ENCODE peak calls at places on chromosomes 1 and 21, in ten cellular contexts. One of them, this sample, is unnamed.

GRCh38 chr1:223052479-223052878 is 90.6 kb downstream of the TLR5 start:
- DNase-seq in stimulated activated CD8-positive, alpha-beta memory T cell treated with anti-CD3 and anti-CD28 coated beads, Interleukin-2, amount 100 ng/mL, for 1 hour: no peak
- DNase-seq in retinal pigment epithelial cell: no peak
- DNase-seq in tibial artery: no peak
- DNase-seq in AG04450: no peak
- DNase-seq in cortex of kidney: no peak
- DNase-seq in activated T-helper 1 cell treated with anti-CD3 and anti-CD28 coated beads, Interleukin-2, amount 50 U/mL, for 16 hours: no peak
- DNase-seq in stimulated activated CD4-positive, alpha-beta T cell treated with anti-CD3 and anti-CD28 coated beads, Interleukin-12 subunit alpha, Interleukin-12 subunit beta, amount 100 ng/mL, for 4 hours: no peak
- DNase-seq in NCI-H1694 treated with DMSO at 0.1 percent for 48 hours: no peak
- DNase-seq in hippocampal formation: no peak
- DNase-seq in this sample: no peak

GRCh38 chr1:32208891-32209309 is at the start of gene DCDC2B:
- DNase-seq in cortex of kidney: no peak
- DNase-seq in stimulated activated CD4-positive, alpha-beta T cell treated with anti-CD3 and anti-CD28 coated beads, Interleukin-12 subunit alpha, Interleukin-12 subunit beta, amount 100 ng/mL, for 4 hours: no peak
- DNase-seq in stimulated activated CD8-positive, alpha-beta memory T cell treated with anti-CD3 and anti-CD28 coated beads, Interleukin-2, amount 100 ng/mL, for 1 hour: no peak
- DNase-seq in AG04450: no peak
- DNase-seq in tibial artery: no peak
- DNase-seq in NCI-H1694 treated with DMSO at 0.1 percent for 48 hours: no peak
- DNase-seq in hippocampal formation: no peak
- DNase-seq in activated T-helper 1 cell treated with anti-CD3 and anti-CD28 coated beads, Interleukin-2, amount 50 U/mL, for 16 hours: no peak
- DNase-seq in retinal pigment epithelial cell: peak
- DNase-seq in this sample: no peak

GRCh38 chr1:1191734-1192133 is 14.7 kb downstream of the TNFRSF18 start:
- DNase-seq in NCI-H1694 treated with DMSO at 0.1 percent for 48 hours: no peak
- DNase-seq in hippocampal formation: no peak
- DNase-seq in activated T-helper 1 cell treated with anti-CD3 and anti-CD28 coated beads, Interleukin-2, amount 50 U/mL, for 16 hours: no peak
- DNase-seq in stimulated activated CD8-positive, alpha-beta memory T cell treated with anti-CD3 and anti-CD28 coated beads, Interleukin-2, amount 100 ng/mL, for 1 hour: no peak
- DNase-seq in tibial artery: no peak
- DNase-seq in AG04450: no peak
- DNase-seq in retinal pigment epithelial cell: no peak
- DNase-seq in stimulated activated CD4-positive, alpha-beta T cell treated with anti-CD3 and anti-CD28 coated beads, Interleukin-12 subunit alpha, Interleukin-12 subunit beta, amount 100 ng/mL, for 4 hours: no peak
- DNase-seq in cortex of kidney: no peak
- DNase-seq in this sample: peak

GRCh38 chr1:114342376-114342775 is 168.6 kb downstream of the TRIM33 start:
- DNase-seq in hippocampal formation: no peak
- DNase-seq in AG04450: no peak
- DNase-seq in tibial artery: no peak
- DNase-seq in cortex of kidney: no peak
- DNase-seq in NCI-H1694 treated with DMSO at 0.1 percent for 48 hours: no peak
- DNase-seq in stimulated activated CD4-positive, alpha-beta T cell treated with anti-CD3 and anti-CD28 coated beads, Interleukin-12 subunit alpha, Interleukin-12 subunit beta, amount 100 ng/mL, for 4 hours: no peak
- DNase-seq in retinal pigment epithelial cell: no peak
- DNase-seq in activated T-helper 1 cell treated with anti-CD3 and anti-CD28 coated beads, Interleukin-2, amount 50 U/mL, for 16 hours: no peak
- DNase-seq in stimulated activated CD8-positive, alpha-beta memory T cell treated with anti-CD3 and anti-CD28 coated beads, Interleukin-2, amount 100 ng/mL, for 1 hour: no peak
- DNase-seq in this sample: no peak

GRCh38 chr1:22365331-22366295 is 86.0 kb upstream of the ZBTB40 start:
- DNase-seq in stimulated activated CD8-positive, alpha-beta memory T cell treated with anti-CD3 and anti-CD28 coated beads, Interleukin-2, amount 100 ng/mL, for 1 hour: no peak
- DNase-seq in AG04450: no peak
- DNase-seq in cortex of kidney: no peak
- DNase-seq in retinal pigment epithelial cell: no peak
- DNase-seq in hippocampal formation: no peak
- DNase-seq in stimulated activated CD4-positive, alpha-beta T cell treated with anti-CD3 and anti-CD28 coated beads, Interleukin-12 subunit alpha, Interleukin-12 subunit beta, amount 100 ng/mL, for 4 hours: no peak
- DNase-seq in activated T-helper 1 cell treated with anti-CD3 and anti-CD28 coated beads, Interleukin-2, amount 50 U/mL, for 16 hours: no peak
- DNase-seq in NCI-H1694 treated with DMSO at 0.1 percent for 48 hours: no peak
- DNase-seq in tibial artery: no peak
- DNase-seq in this sample: no peak

GRCh38 chr1:24048205-24048869 is 63.6 kb downstream of the MYOM3 start:
- DNase-seq in AG04450: no peak
- DNase-seq in stimulated activated CD8-positive, alpha-beta memory T cell treated with anti-CD3 and anti-CD28 coated beads, Interleukin-2, amount 100 ng/mL, for 1 hour: no peak
- DNase-seq in NCI-H1694 treated with DMSO at 0.1 percent for 48 hours: no peak
- DNase-seq in hippocampal formation: no peak
- DNase-seq in stimulated activated CD4-positive, alpha-beta T cell treated with anti-CD3 and anti-CD28 coated beads, Interleukin-12 subunit alpha, Interleukin-12 subunit beta, amount 100 ng/mL, for 4 hours: no peak
- DNase-seq in activated T-helper 1 cell treated with anti-CD3 and anti-CD28 coated beads, Interleukin-2, amount 50 U/mL, for 16 hours: no peak
- DNase-seq in tibial artery: no peak
- DNase-seq in cortex of kidney: no peak
- DNase-seq in retinal pigment epithelial cell: no peak
- DNase-seq in this sample: no peak

GRCh38 chr1:53413175-53414001 is 45.8 kb upstream of the DMRTB1 start:
- DNase-seq in activated T-helper 1 cell treated with anti-CD3 and anti-CD28 coated beads, Interleukin-2, amount 50 U/mL, for 16 hours: peak
- DNase-seq in stimulated activated CD8-positive, alpha-beta memory T cell treated with anti-CD3 and anti-CD28 coated beads, Interleukin-2, amount 100 ng/mL, for 1 hour: peak
- DNase-seq in AG04450: peak
- DNase-seq in cortex of kidney: no peak
- DNase-seq in stimulated activated CD4-positive, alpha-beta T cell treated with anti-CD3 and anti-CD28 coated beads, Interleukin-12 subunit alpha, Interleukin-12 subunit beta, amount 100 ng/mL, for 4 hours: peak
- DNase-seq in NCI-H1694 treated with DMSO at 0.1 percent for 48 hours: no peak
- DNase-seq in tibial artery: no peak
- DNase-seq in retinal pigment epithelial cell: peak
- DNase-seq in hippocampal formation: no peak
- DNase-seq in this sample: peak

GRCh38 chr1:28519946-28520725 is 14.3 kb downstream of the RCC1 start:
- DNase-seq in cortex of kidney: no peak
- DNase-seq in activated T-helper 1 cell treated with anti-CD3 and anti-CD28 coated beads, Interleukin-2, amount 50 U/mL, for 16 hours: no peak
- DNase-seq in AG04450: no peak
- DNase-seq in hippocampal formation: no peak
- DNase-seq in NCI-H1694 treated with DMSO at 0.1 percent for 48 hours: no peak
- DNase-seq in stimulated activated CD4-positive, alpha-beta T cell treated with anti-CD3 and anti-CD28 coated beads, Interleukin-12 subunit alpha, Interleukin-12 subunit beta, amount 100 ng/mL, for 4 hours: no peak
- DNase-seq in tibial artery: no peak
- DNase-seq in retinal pigment epithelial cell: no peak
- DNase-seq in stimulated activated CD8-positive, alpha-beta memory T cell treated with anti-CD3 and anti-CD28 coated beads, Interleukin-2, amount 100 ng/mL, for 1 hour: no peak
- DNase-seq in this sample: no peak

GRCh38 chr1:109761227-109762038 is 2.3 kb downstream of the EPS8L3 start:
- DNase-seq in retinal pigment epithelial cell: no peak
- DNase-seq in stimulated activated CD8-positive, alpha-beta memory T cell treated with anti-CD3 and anti-CD28 coated beads, Interleukin-2, amount 100 ng/mL, for 1 hour: no peak
- DNase-seq in NCI-H1694 treated with DMSO at 0.1 percent for 48 hours: no peak
- DNase-seq in tibial artery: no peak
- DNase-seq in hippocampal formation: no peak
- DNase-seq in AG04450: no peak
- DNase-seq in cortex of kidney: no peak
- DNase-seq in activated T-helper 1 cell treated with anti-CD3 and anti-CD28 coated beads, Interleukin-2, amount 50 U/mL, for 16 hours: no peak
- DNase-seq in stimulated activated CD4-positive, alpha-beta T cell treated with anti-CD3 and anti-CD28 coated beads, Interleukin-12 subunit alpha, Interleukin-12 subunit beta, amount 100 ng/mL, for 4 hours: no peak
- DNase-seq in this sample: peak

GRCh38 chr1:13228343-13228781 is 2.4 kb upstream of the PRAMEF18 start:
- DNase-seq in cortex of kidney: no peak
- DNase-seq in stimulated activated CD4-positive, alpha-beta T cell treated with anti-CD3 and anti-CD28 coated beads, Interleukin-12 subunit alpha, Interleukin-12 subunit beta, amount 100 ng/mL, for 4 hours: peak
- DNase-seq in NCI-H1694 treated with DMSO at 0.1 percent for 48 hours: no peak
- DNase-seq in tibial artery: no peak
- DNase-seq in stimulated activated CD8-positive, alpha-beta memory T cell treated with anti-CD3 and anti-CD28 coated beads, Interleukin-2, amount 100 ng/mL, for 1 hour: peak
- DNase-seq in AG04450: no peak
- DNase-seq in hippocampal formation: no peak
- DNase-seq in activated T-helper 1 cell treated with anti-CD3 and anti-CD28 coated beads, Interleukin-2, amount 50 U/mL, for 16 hours: no peak
- DNase-seq in retinal pigment epithelial cell: no peak
- DNase-seq in this sample: peak

GRCh38 chr1:29753244-29753643 is 516.9 kb downstream of the PTPRU start:
- DNase-seq in retinal pigment epithelial cell: no peak
- DNase-seq in NCI-H1694 treated with DMSO at 0.1 percent for 48 hours: no peak
- DNase-seq in hippocampal formation: no peak
- DNase-seq in cortex of kidney: no peak
- DNase-seq in stimulated activated CD8-positive, alpha-beta memory T cell treated with anti-CD3 and anti-CD28 coated beads, Interleukin-2, amount 100 ng/mL, for 1 hour: no peak
- DNase-seq in stimulated activated CD4-positive, alpha-beta T cell treated with anti-CD3 and anti-CD28 coated beads, Interleukin-12 subunit alpha, Interleukin-12 subunit beta, amount 100 ng/mL, for 4 hours: no peak
- DNase-seq in tibial artery: no peak
- DNase-seq in AG04450: no peak
- DNase-seq in activated T-helper 1 cell treated with anti-CD3 and anti-CD28 coated beads, Interleukin-2, amount 50 U/mL, for 16 hours: no peak
- DNase-seq in this sample: no peak

GRCh38 chr1:43932786-43933385 is 715 bp upstream of the ARTN start:
- DNase-seq in retinal pigment epithelial cell: no peak
- DNase-seq in NCI-H1694 treated with DMSO at 0.1 percent for 48 hours: no peak
- DNase-seq in AG04450: no peak
- DNase-seq in stimulated activated CD8-positive, alpha-beta memory T cell treated with anti-CD3 and anti-CD28 coated beads, Interleukin-2, amount 100 ng/mL, for 1 hour: no peak
- DNase-seq in stimulated activated CD4-positive, alpha-beta T cell treated with anti-CD3 and anti-CD28 coated beads, Interleukin-12 subunit alpha, Interleukin-12 subunit beta, amount 100 ng/mL, for 4 hours: no peak
- DNase-seq in tibial artery: no peak
- DNase-seq in hippocampal formation: no peak
- DNase-seq in activated T-helper 1 cell treated with anti-CD3 and anti-CD28 coated beads, Interleukin-2, amount 50 U/mL, for 16 hours: no peak
- DNase-seq in cortex of kidney: no peak
- DNase-seq in this sample: no peak

GRCh38 chr1:185670187-185670627 is 64.0 kb upstream of the HMCN1 start:
- DNase-seq in retinal pigment epithelial cell: no peak
- DNase-seq in hippocampal formation: no peak
- DNase-seq in NCI-H1694 treated with DMSO at 0.1 percent for 48 hours: peak
- DNase-seq in stimulated activated CD4-positive, alpha-beta T cell treated with anti-CD3 and anti-CD28 coated beads, Interleukin-12 subunit alpha, Interleukin-12 subunit beta, amount 100 ng/mL, for 4 hours: peak
- DNase-seq in tibial artery: peak
- DNase-seq in stimulated activated CD8-positive, alpha-beta memory T cell treated with anti-CD3 and anti-CD28 coated beads, Interleukin-2, amount 100 ng/mL, for 1 hour: peak
- DNase-seq in cortex of kidney: no peak
- DNase-seq in activated T-helper 1 cell treated with anti-CD3 and anti-CD28 coated beads, Interleukin-2, amount 50 U/mL, for 16 hours: peak
- DNase-seq in AG04450: peak
- DNase-seq in this sample: no peak

GRCh38 chr1:212520299-212520698 is 87.6 kb downstream of the NENF start:
- DNase-seq in tibial artery: no peak
- DNase-seq in cortex of kidney: no peak
- DNase-seq in activated T-helper 1 cell treated with anti-CD3 and anti-CD28 coated beads, Interleukin-2, amount 50 U/mL, for 16 hours: no peak
- DNase-seq in retinal pigment epithelial cell: no peak
- DNase-seq in stimulated activated CD4-positive, alpha-beta T cell treated with anti-CD3 and anti-CD28 coated beads, Interleukin-12 subunit alpha, Interleukin-12 subunit beta, amount 100 ng/mL, for 4 hours: no peak
- DNase-seq in AG04450: no peak
- DNase-seq in NCI-H1694 treated with DMSO at 0.1 percent for 48 hours: no peak
- DNase-seq in hippocampal formation: no peak
- DNase-seq in stimulated activated CD8-positive, alpha-beta memory T cell treated with anti-CD3 and anti-CD28 coated beads, Interleukin-2, amount 100 ng/mL, for 1 hour: no peak
- DNase-seq in this sample: no peak

GRCh38 chr1:66733348-66734017 is 18.8 kb upstream of the DYNLT5 start:
- DNase-seq in AG04450: no peak
- DNase-seq in activated T-helper 1 cell treated with anti-CD3 and anti-CD28 coated beads, Interleukin-2, amount 50 U/mL, for 16 hours: no peak
- DNase-seq in stimulated activated CD4-positive, alpha-beta T cell treated with anti-CD3 and anti-CD28 coated beads, Interleukin-12 subunit alpha, Interleukin-12 subunit beta, amount 100 ng/mL, for 4 hours: no peak
- DNase-seq in tibial artery: no peak
- DNase-seq in cortex of kidney: no peak
- DNase-seq in hippocampal formation: no peak
- DNase-seq in NCI-H1694 treated with DMSO at 0.1 percent for 48 hours: no peak
- DNase-seq in retinal pigment epithelial cell: no peak
- DNase-seq in stimulated activated CD8-positive, alpha-beta memory T cell treated with anti-CD3 and anti-CD28 coated beads, Interleukin-2, amount 100 ng/mL, for 1 hour: no peak
- DNase-seq in this sample: no peak

GRCh38 chr21:41852151-41852928 is 26.8 kb downstream of the PRDM15 start:
- DNase-seq in stimulated activated CD8-positive, alpha-beta memory T cell treated with anti-CD3 and anti-CD28 coated beads, Interleukin-2, amount 100 ng/mL, for 1 hour: no peak
- DNase-seq in stimulated activated CD4-positive, alpha-beta T cell treated with anti-CD3 and anti-CD28 coated beads, Interleukin-12 subunit alpha, Interleukin-12 subunit beta, amount 100 ng/mL, for 4 hours: no peak
- DNase-seq in NCI-H1694 treated with DMSO at 0.1 percent for 48 hours: no peak
- DNase-seq in hippocampal formation: no peak
- DNase-seq in cortex of kidney: no peak
- DNase-seq in retinal pigment epithelial cell: no peak
- DNase-seq in tibial artery: no peak
- DNase-seq in activated T-helper 1 cell treated with anti-CD3 and anti-CD28 coated beads, Interleukin-2, amount 50 U/mL, for 16 hours: no peak
- DNase-seq in AG04450: no peak
- DNase-seq in this sample: no peak

This sample was measured in activated CD8-positive, alpha-beta memory T cell treated with anti-CD3 and anti-CD28 coated beads, Interleukin-2, amount 50 U/mL, for 48 hours.